ENCODE peak calls at places on chromosomes 2 and 18, in nine cellular contexts. M, Y, W, T, P, L, Z, X and B are unnamed samples.

GRCh38 chr2:18384242-18384641 is 176.2 kb downstream of the RDH14 start:
- DNase-seq in M (no peak), Y (no peak), W (no peak), T (no peak), P (no peak), L (no peak), Z (no peak), X (no peak), B (no peak)

GRCh38 chr18:10660485-10660884 is 134.7 kb downstream of the NAPG start:
- DNase-seq in M (peak; percentile 49), Y (no peak), W (no peak), T (peak; percentile 2), P (no peak), L (no peak), Z (no peak), X (no peak), B (no peak)

GRCh38 chr18:76056467-76057194 is 438.4 kb downstream of the ZNF516 start:
- DNase-seq in M (peak; percentile 82), Y (no peak), W (peak; percentile 83), T (peak; percentile 3), P (no peak), L (no peak), Z (peak; percentile 79), X (no peak), B (peak; percentile 24)

GRCh38 chr18:48680871-48681270 is 142.0 kb downstream of the CTIF start:
- DNase-seq in M (peak; percentile 50), Y (no peak), W (peak; percentile 76), T (no peak), P (no peak), L (no peak), Z (peak; percentile 60), X (no peak), B (peak; percentile 86)

GRCh38 chr2:155485141-155485842 is 786.8 kb downstream of the KCNJ3 start:
- DNase-seq in M (no peak), Y (no peak), W (no peak), T (no peak), P (no peak), L (no peak), Z (no peak), X (no peak), B (no peak)

GRCh38 chr2:23414876-23415275 is 29.9 kb downstream of the KLHL29 start:
- DNase-seq in M (no peak), Y (peak; percentile 45), W (no peak), T (no peak), P (no peak), L (no peak), Z (no peak), X (no peak), B (no peak)

GRCh38 chr2:111053266-111053665 is 67.4 kb upstream of the BCL2L11 start:
- DNase-seq in M (no peak), Y (no peak), W (no peak), T (no peak), P (no peak), L (no peak), Z (no peak), X (no peak), B (no peak)

GRCh38 chr18:5543854-5544389 is at the start of gene EPB41L3:
- DNase-seq in M (no peak), Y (no peak), W (peak; percentile 84), T (no peak), P (no peak), L (no peak), Z (peak; percentile 39), X (no peak), B (peak; percentile 30)

GRCh38 chr2:64972856-64973255 is 16.3 kb upstream of the SLC1A4 start:
- DNase-seq in M (no peak), Y (no peak), W (no peak), T (no peak), P (no peak), L (no peak), Z (no peak), X (no peak), B (no peak)

GRCh38 chr18:74947417-74947816 is 261.5 kb downstream of the PTGR3 start:
- DNase-seq in M (no peak), Y (no peak), W (no peak), T (no peak), P (no peak), L (no peak), Z (no peak), X (no peak), B (no peak)

GRCh38 chr2:138504546-138505239 is 3.1 kb downstream of the SPOPL start:
- DNase-seq in M (no peak), Y (no peak), W (no peak), T (no peak), P (no peak), L (no peak), Z (no peak), X (no peak), B (no peak)

GRCh38 chr2:163834221-163834620 is 98.4 kb upstream of the FIGN start:
- DNase-seq in M (no peak), Y (no peak), W (no peak), T (no peak), P (no peak), L (no peak), Z (no peak), X (no peak), B (no peak)

GRCh38 chr2:212330263-212330662 is 208.3 kb downstream of the ERBB4 start:
- DNase-seq in M (no peak), Y (no peak), W (peak; percentile 56), T (no peak), P (peak; percentile 25), L (no peak), Z (no peak), X (no peak), B (no peak)

GRCh38 chr2:27977623-27978312 is 87.2 kb downstream of the BABAM2 start:
- DNase-seq in M (no peak), Y (peak; percentile 91), W (no peak), T (peak; percentile 75), P (no peak), L (no peak), Z (no peak), X (no peak), B (no peak)
- TF ChIP-seq POLR2A in M (no peak), Y (no peak), W (no peak), T (peak; percentile 34), P (no peak), L (no peak), Z (no peak), X (no peak), B (no peak)

GRCh38 chr2:207938415-207938814 is 86.9 kb downstream of the PLEKHM3 start:
- DNase-seq in M (no peak), Y (no peak), W (no peak), T (no peak), P (no peak), L (no peak), Z (no peak), X (no peak), B (no peak)

GRCh38 chr2:207937253-207937652 is 88.1 kb downstream of the PLEKHM3 start:
- DNase-seq in M (no peak), Y (no peak), W (no peak), T (no peak), P (no peak), L (no peak), Z (no peak), X (no peak), B (no peak)

GRCh38 chr2:207937818-207938217 is 87.5 kb downstream of the PLEKHM3 start:
- DNase-seq in M (no peak), Y (no peak), W (no peak), T (no peak), P (no peak), L (no peak), Z (no peak), X (no peak), B (no peak)

GRCh38 chr2:207938886-207939285 is 86.4 kb downstream of the PLEKHM3 start:
- DNase-seq in M (no peak), Y (no peak), W (no peak), T (no peak), P (no peak), L (no peak), Z (no peak), X (no peak), B (no peak)

DNA sequence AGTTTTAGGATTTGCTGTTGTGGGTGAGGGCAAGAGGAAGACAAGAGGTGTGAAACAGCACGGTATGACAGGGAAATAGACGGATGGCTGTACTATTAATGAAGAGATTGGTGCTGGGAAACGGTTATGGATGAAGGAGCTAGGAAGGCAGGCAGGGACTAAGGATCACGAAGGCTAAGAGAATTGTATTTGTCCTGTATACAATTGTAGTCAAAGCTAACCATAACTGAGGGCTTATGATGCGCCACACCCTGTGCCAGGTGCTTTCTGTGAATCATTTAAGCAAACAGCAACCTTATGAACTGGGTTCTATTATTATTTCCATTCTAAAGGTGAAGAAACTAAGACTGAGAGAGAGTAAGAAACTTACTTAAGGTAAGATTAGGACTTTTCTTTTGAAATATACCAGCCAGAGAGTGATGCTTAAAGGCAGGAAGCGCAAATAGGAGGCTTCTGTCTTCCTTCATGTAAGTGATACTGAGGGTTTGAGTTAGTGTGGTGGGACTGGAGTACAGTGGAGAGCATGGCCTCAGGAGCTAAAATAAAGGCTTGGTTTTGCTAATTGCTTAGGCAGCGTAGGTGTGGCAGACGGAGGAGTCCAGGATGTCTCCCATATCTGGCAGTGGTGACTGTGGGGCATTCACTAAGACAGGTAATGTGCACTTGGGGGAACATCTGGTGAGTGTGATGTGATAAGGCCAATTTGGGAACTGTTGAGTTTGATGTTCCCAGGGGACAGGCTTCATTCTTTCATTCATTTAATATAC is 85.8 kb downstream of the PLEKHM3 start:
- DNase-seq in M (no peak), Y (no peak), W (no peak), T (no peak), P (no peak), L (no peak), Z (no peak), X (no peak), B (no peak)
- TF ChIP-seq POLR2A in M (no peak), Y (no peak), W (no peak), T (no peak), P (no peak), L (no peak), Z (no peak), X (no peak), B (no peak)

GRCh38 chr2:237035781-237036352 is 49.8 kb upstream of the COPS8 start:
- DNase-seq in M (no peak), Y (no peak), W (no peak), T (no peak), P (no peak), L (no peak), Z (no peak), X (no peak), B (no peak)
- TF ChIP-seq POLR2A in M (no peak), Y (no peak), W (no peak), T (no peak), P (no peak), L (no peak), Z (no peak), X (no peak), B (no peak)

DNA sequence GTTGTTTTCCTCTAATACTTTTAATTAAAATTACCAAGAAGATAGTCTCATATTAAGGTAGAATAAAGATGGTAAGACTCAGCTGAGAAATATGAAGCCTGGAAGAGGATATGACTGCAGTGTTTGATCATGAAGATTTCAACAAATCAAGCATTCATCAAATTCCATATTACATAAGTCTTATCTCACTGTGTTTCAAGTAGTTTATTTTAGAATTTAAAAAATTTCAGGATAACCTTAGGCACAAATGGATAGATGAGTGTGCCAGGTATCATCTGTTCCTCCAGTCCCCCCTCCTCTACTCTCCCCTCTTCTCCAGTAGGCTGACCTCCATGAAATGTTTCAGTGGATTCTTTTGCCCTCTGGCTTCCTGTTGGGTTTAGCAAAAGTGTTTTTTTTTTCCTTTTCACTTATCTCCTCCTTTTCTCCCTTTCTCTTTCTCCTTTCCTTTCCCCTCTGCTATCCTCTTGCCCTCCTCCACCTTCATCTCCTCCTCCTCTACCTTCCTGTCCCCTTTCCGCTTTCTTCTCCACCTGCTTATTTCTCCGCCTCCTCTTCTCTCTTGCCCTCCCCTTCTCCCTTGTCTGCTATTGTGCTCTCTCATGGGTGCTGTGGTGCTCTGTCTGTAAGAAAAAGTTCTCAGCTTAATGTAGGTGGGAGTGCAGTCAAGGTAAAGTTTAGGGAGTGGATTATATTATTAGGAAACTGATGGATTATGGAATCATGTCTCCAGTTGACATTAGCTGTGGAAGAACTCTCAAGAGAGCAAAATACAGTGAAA is 72.8 kb downstream of the ABI2 start:
- DNase-seq in M (no peak), Y (peak; percentile 32), W (no peak), T (no peak), P (no peak), L (no peak), Z (no peak), X (no peak), B (no peak)
- TF ChIP-seq POLR2A in M (no peak), Y (no peak), W (no peak), T (no peak), P (no peak), L (no peak), Z (no peak), X (no peak), B (no peak)